ENCODE peak calls at places on chromosomes 12 and 14, in six cellular contexts. V is H54, B is posterior vena cava, G is tibial nerve, A is sigmoid colon, M is brain microvascular endothelial cell. F is an unnamed sample.

GRCh38 chr14:101083564-101084435 is 180.3 kb upstream of the RTL1 start:
- DNase-seq in G (no peak), A (no peak), M (no peak), B (peak), V (no peak), F (no peak)

GRCh38 chr12:9951026-9951652 is 19.0 kb upstream of the CLEC2A start:
- DNase-seq in V (no peak), B (no peak), G (no peak), A (no peak), M (no peak), F (no peak)

GRCh38 chr14:23575086-23575485 is 3.5 kb downstream of the JPH4 start:
- DNase-seq in A (peak), B (peak), G (no peak), V (no peak), M (no peak), F (no peak)

GRCh38 chr14:100109594-100109955 is 44.4 kb downstream of the EVL start:
- DNase-seq in B (peak), G (no peak), V (no peak), A (peak), M (no peak), F (peak)

GRCh38 chr14:65206448-65207096 is 104.3 kb upstream of the MAX start:
- DNase-seq in A (no peak), M (peak), V (peak), B (no peak), G (no peak), F (no peak)

GRCh38 chr12:30908389-30909087 is 18.0 kb upstream of the TSPAN11 start:
- DNase-seq in M (no peak), B (no peak), G (peak), A (no peak), V (no peak), F (no peak)

GRCh38 chr14:23578560-23579310 is at the start of gene JPH4:
- DNase-seq in V (peak), G (no peak), B (peak), A (peak), M (no peak), F (no peak)

GRCh38 chr12:10339441-10339840 is 31.8 kb downstream of the KLRD1 start:
- DNase-seq in G (no peak), M (peak), B (no peak), A (no peak), V (no peak), F (no peak)

GRCh38 chr12:95212576-95212975 is 4.7 kb downstream of the FGD6 start:
- DNase-seq in V (no peak), B (no peak), A (no peak), M (no peak), G (no peak), F (no peak)

GRCh38 chr14:76203086-76204001 is 51.6 kb downstream of the GPATCH2L start:
- DNase-seq in B (peak), M (peak), A (peak), G (no peak), V (peak), F (no peak)

GRCh38 chr12:132176920-132177551 is 32.8 kb downstream of the NOC4L start:
- DNase-seq in V (no peak), A (no peak), M (no peak), B (peak), G (no peak), F (no peak)

GRCh38 chr14:84591827-84592540 is 938.0 kb upstream of the FLRT2 start:
- DNase-seq in G (no peak), B (no peak), M (no peak), A (no peak), V (no peak), F (no peak)

GRCh38 chr14:105185001-105185400 is 3.9 kb upstream of the NUDT14 start:
- DNase-seq in M (no peak), B (no peak), V (no peak), A (no peak), G (no peak), F (no peak)

GRCh38 chr14:91252901-91253794 is 8.6 kb upstream of the GPR68 start:
- DNase-seq in M (no peak), G (no peak), A (no peak), B (no peak), V (no peak), F (no peak)

GRCh38 chr12:88388566-88389269 is 191.6 kb downstream of the KITLG start:
- DNase-seq in M (peak), G (no peak), B (no peak), A (no peak), V (no peak), F (no peak)

GRCh38 chr12:63978519-63978918 is 134.0 kb downstream of the SRGAP1 start:
- DNase-seq in A (no peak), M (peak), B (no peak), G (no peak), V (no peak), F (no peak)

GRCh38 chr14:75254901-75255300 is 23.7 kb upstream of the FOS start:
- DNase-seq in B (no peak), M (no peak), A (no peak), V (no peak), G (no peak), F (peak)

GRCh38 chr12:7130791-7131501 is 775 bp downstream of the CLSTN3 start:
- DNase-seq in V (no peak), A (no peak), G (peak), B (no peak), M (no peak), F (peak)

GRCh38 chr14:35438910-35439713 is 34.6 kb upstream of the NFKBIA start:
- DNase-seq in B (peak), G (no peak), M (no peak), V (no peak), A (no peak), F (no peak)

F was measured in sciatic nerve.